ENCODE peak calls at places on chromosomes 13 and 19, in five cellular contexts. V is endodermal cell; K is mammary epithelial cell; Z is activated naive CD4-positive, alpha-beta T cell treated with anti-CD3 and anti-CD28 coated beads, Interleukin-2, amount 50 U/mL, for 72 hours; M is naive thymus-derived CD8-positive, alpha-beta T cell. P is an unnamed sample.

GRCh38 chr19:720691-721160 is 12.0 kb downstream of the PALM start:
- DNase-seq in V (no peak), K (no peak), Z (no peak), M (no peak), P (no peak)

GRCh38 chr19:3831601-3832000 is 37.2 kb downstream of the ZFR2 start:
- DNase-seq in V (no peak), K (no peak), Z (no peak), M (no peak), P (no peak)

GRCh38 chr13:40433577-40433976 is 232.9 kb downstream of the FOXO1 start:
- DNase-seq in V (no peak), K (no peak), Z (no peak), M (peak), P (no peak)

GRCh38 chr19:45598267-45599011 is 3.6 kb downstream of the GPR4 start:
- DNase-seq in V (no peak), K (no peak), Z (no peak), M (no peak), P (no peak)

GRCh38 chr19:43928820-43929219 is 6.3 kb downstream of the ZNF45 start:
- DNase-seq in V (no peak), K (no peak), Z (no peak), M (no peak), P (no peak)

GRCh38 chr13:43239441-43239840 is 216.1 kb downstream of the DNAJC15 start:
- DNase-seq in V (no peak), K (no peak), Z (no peak), M (no peak), P (no peak)

GRCh38 chr13:45257638-45258338 is 56.9 kb upstream of the KCTD4 start:
- DNase-seq in V (no peak), K (no peak), Z (no peak), M (no peak), P (no peak)

GRCh38 chr19:1257475-1258160 is 9.2 kb downstream of the MIDN start:
- DNase-seq in V (no peak), K (no peak), Z (no peak), M (no peak), P (no peak)

GRCh38 chr13:110628477-110628793 is 13.1 kb downstream of the NAXD start:
- DNase-seq in V (peak), K (no peak), Z (no peak), M (no peak), P (peak)

GRCh38 chr13:83019986-83020385 is 862.3 kb downstream of the SLITRK1 start:
- DNase-seq in V (no peak), K (no peak), Z (no peak), M (no peak), P (no peak)

GRCh38 chr19:55253842-55254624 is 4.8 kb downstream of the PPP6R1 start:
- DNase-seq in V (no peak), K (no peak), Z (peak), M (peak), P (no peak)

GRCh38 chr19:5494780-5495179 is 39.6 kb downstream of the ZNRF4 start:
- DNase-seq in V (no peak), K (no peak), Z (no peak), M (no peak), P (no peak)

GRCh38 chr13:20666948-20667347 is 36.6 kb upstream of the IL17D start:
- DNase-seq in V (no peak), K (no peak), Z (no peak), M (no peak), P (no peak)

GRCh38 chr19:2700660-2701360 is 1.7 kb downstream of the GNG7 start:
- DNase-seq in V (no peak), K (no peak), Z (no peak), M (no peak), P (no peak)

GRCh38 chr13:113442354-113442984 is 10.8 kb downstream of the ADPRHL1 start:
- DNase-seq in V (no peak), K (no peak), Z (no peak), M (no peak), P (no peak)

GRCh38 chr13:60165391-60166099 is 1.8 kb upstream of the DIAPH3 start:
- DNase-seq in V (no peak), K (no peak), Z (no peak), M (no peak), P (no peak)

GRCh38 chr13:27151798-27152599 is 19.6 kb downstream of the USP12 start:
- DNase-seq in V (no peak), K (peak), Z (no peak), M (no peak), P (no peak)

GRCh38 chr13:95921485-95921884 is 131.7 kb downstream of the UGGT2 start:
- DNase-seq in V (no peak), K (peak), Z (no peak), M (no peak), P (no peak)

GRCh38 chr19:18479964-18480723 is 41.7 kb downstream of the ELL start:
- DNase-seq in V (no peak), K (no peak), Z (no peak), M (no peak), P (peak)

GRCh38 chr13:44651209-44651608 is 75.1 kb upstream of the TSC22D1 start:
- DNase-seq in V (no peak), K (no peak), Z (no peak), M (no peak), P (no peak)

GRCh38 chr19:30326076-30326710 is 46.0 kb upstream of the ZNF536 start:
- DNase-seq in V (peak), K (no peak), Z (no peak), M (no peak), P (no peak)

GRCh38 chr13:36395280-36395679 is 37.0 kb upstream of the CCNA1 start:
- DNase-seq in V (no peak), K (peak), Z (no peak), M (no peak), P (no peak)

GRCh38 chr13:46295531-46296464 is 84.1 kb downstream of the LRRC63 start:
- DNase-seq in V (no peak), K (peak), Z (peak), M (peak), P (peak)

GRCh38 chr13:41271456-41272285 is 8.3 kb upstream of the MTRF1 start:
- DNase-seq in V (no peak), K (no peak), Z (peak), M (peak), P (no peak)

GRCh38 chr13:24038846-24039330 is 121.6 kb upstream of the SPATA13 start:
- DNase-seq in V (no peak), K (peak), Z (no peak), M (no peak), P (no peak)

GRCh38 chr13:40571338-40571737 is 95.1 kb downstream of the FOXO1 start:
- DNase-seq in V (no peak), K (no peak), Z (no peak), M (no peak), P (no peak)

GRCh38 chr13:46914341-46914740 is 17.5 kb upstream of the HTR2A start:
- DNase-seq in V (no peak), K (peak), Z (no peak), M (no peak), P (no peak)

GRCh38 chr13:75715598-75716523 is 79.7 kb downstream of the LMO7 start:
- DNase-seq in V (no peak), K (peak), Z (peak), M (no peak), P (no peak)

GRCh38 chr13:98171806-98172569 is 5.1 kb downstream of the RNF113B start:
- DNase-seq in V (peak), K (no peak), Z (no peak), M (no peak), P (peak)

GRCh38 chr19:19213822-19214558 is 2.2 kb downstream of the NCAN start:
- DNase-seq in V (peak), K (no peak), Z (no peak), M (no peak), P (no peak)

GRCh38 chr19:48216933-48217332 is 38.8 kb downstream of the CARD8 start:
- DNase-seq in V (peak), K (no peak), Z (no peak), M (no peak), P (no peak)

GRCh38 chr13:26041476-26041875 is 10.3 kb downstream of the SHISA2 start:
- DNase-seq in V (no peak), K (no peak), Z (no peak), M (no peak), P (no peak)

GRCh38 chr19:10617409-10618121 is 7.8 kb upstream of the SLC44A2 start:
- DNase-seq in V (no peak), K (peak), Z (no peak), M (no peak), P (no peak)

GRCh38 chr19:27972291-27973040 is 1240.5 kb downstream of the UQCRFS1 start:
- DNase-seq in V (no peak), K (peak), Z (no peak), M (no peak), P (peak)

GRCh38 chr13:30045916-30046704 is 195.7 kb upstream of the UBL3 start:
- DNase-seq in V (no peak), K (peak), Z (no peak), M (no peak), P (no peak)